ENCODE peak calls at places on chromosomes 1 and 21, in nine cellular contexts. A is IMR-90, I is transverse colon, C is suprapubic skin, H is lung, X is fibroblast of pulmonary artery, U is brain microvascular endothelial cell, Z is MM.1S, K is fibroblast of lung. E is an unnamed sample.
A peak's percentile ranks its signal among the peaks of the same experiment; 100 is the strongest.

GRCh38 chr21:37811711-37812110 is 104.5 kb downstream of the KCNJ6 start:
- DNase-seq in A (peak; percentile 38), I (no peak), C (no peak), H (no peak), X (peak; percentile 10), U (no peak), Z (no peak), K (no peak), E (no peak)

GRCh38 chr1:223444411-223444810 is 51.2 kb downstream of the CCDC185 start:
- DNase-seq in A (no peak), I (no peak), C (no peak), H (no peak), X (no peak), U (no peak), Z (no peak), K (no peak), E (no peak)

GRCh38 chr1:22373252-22373651 is 78.4 kb upstream of the ZBTB40 start:
- DNase-seq in A (no peak), I (no peak), C (no peak), H (no peak), X (no peak), U (no peak), Z (no peak), K (no peak), E (no peak)

GRCh38 chr21:41956926-41957729 is 3.3 kb upstream of the C2CD2 start:
- DNase-seq in A (peak; percentile 93), I (no peak), C (peak; percentile 35), H (no peak), X (peak; percentile 68), U (peak; percentile 69), Z (no peak), K (peak; percentile 66), E (peak; percentile 85)

GRCh38 chr1:18480315-18481189 is at the start of gene KLHDC7A:
- DNase-seq in A (no peak), I (peak; percentile 33), C (peak; percentile 37), H (peak; percentile 79), X (no peak), U (no peak), Z (no peak), K (no peak), E (no peak)

GRCh38 chr1:229871078-229871676 is 195.9 kb upstream of the GALNT2 start:
- DNase-seq in A (no peak), I (no peak), C (no peak), H (no peak), X (no peak), U (no peak), Z (no peak), K (no peak), E (no peak)

GRCh38 chr1:156893048-156893953 is at the start of gene PEAR1:
- DNase-seq in A (peak; percentile 31), I (no peak), C (no peak), H (no peak), X (peak; percentile 53), U (no peak), Z (no peak), K (peak; percentile 33), E (no peak)

GRCh38 chr1:185672719-185673360 is 61.4 kb upstream of the HMCN1 start:
- DNase-seq in A (no peak), I (no peak), C (no peak), H (no peak), X (no peak), U (no peak), Z (no peak), K (no peak), E (no peak)

GRCh38 chr1:233183226-233184020 is 112.1 kb downstream of the PCNX2 start:
- DNase-seq in A (peak; percentile 63), I (no peak), C (no peak), H (no peak), X (peak; percentile 19), U (peak; percentile 24), Z (no peak), K (no peak), E (peak; percentile 72)

GRCh38 chr1:112905420-112906154 is 50.4 kb downstream of the SLC16A1 start:
- DNase-seq in A (no peak), I (peak; percentile 74), C (no peak), H (peak; percentile 48), X (peak; percentile 53), U (no peak), Z (no peak), K (no peak), E (peak; percentile 25)

GRCh38 chr1:145758116-145758515 is 38.8 kb downstream of the CD160 start:
- DNase-seq in A (no peak), I (no peak), C (no peak), H (no peak), X (no peak), U (no peak), Z (no peak), K (no peak), E (no peak)

GRCh38 chr1:46284597-46285564 is 18.5 kb downstream of the LRRC41 start:
- DNase-seq in A (peak; percentile 82), I (no peak), C (no peak), H (no peak), X (no peak), U (no peak), Z (no peak), K (peak; percentile 18), E (peak; percentile 28)

GRCh38 chr1:234970731-234971476 is 157.7 kb downstream of the TOMM20 start:
- DNase-seq in A (peak; percentile 98), I (peak; percentile 67), C (peak; percentile 88), H (peak; percentile 61), X (peak; percentile 96), U (peak; percentile 97), Z (no peak), K (peak; percentile 99), E (peak; percentile 99)

GRCh38 chr1:234968470-234968869 is 160.2 kb downstream of the TOMM20 start:
- DNase-seq in A (no peak), I (no peak), C (no peak), H (no peak), X (no peak), U (no peak), Z (no peak), K (no peak), E (no peak)

GRCh38 chr1:234970371-234970730 is 158.3 kb downstream of the TOMM20 start:
- DNase-seq in A (peak; percentile 98), I (no peak), C (no peak), H (no peak), X (peak; percentile 97), U (peak; percentile 88), Z (no peak), K (peak; percentile 99), E (peak; percentile 95)

GRCh38 chr1:234969011-234969441 is 159.6 kb downstream of the TOMM20 start:
- DNase-seq in A (peak; percentile 84), I (no peak), C (no peak), H (no peak), X (no peak), U (no peak), Z (no peak), K (no peak), E (no peak)

GRCh38 chr1:234969630-234970370 is 158.8 kb downstream of the TOMM20 start:
- DNase-seq in A (peak; percentile 92), I (no peak), C (no peak), H (no peak), X (peak; percentile 69), U (peak; percentile 73), Z (no peak), K (peak; percentile 71), E (peak; percentile 84)
- H3K4me3 ChIP-seq in A (peak overlapping the region; percentile 28), I (peak overlapping the region; percentile 2), C (peak overlapping the region; percentile 41), H (no peak overlapping the region), X (peak overlapping the region; percentile 14), U (peak overlapping the region; percentile 18), Z (no peak overlapping the region), K (peak overlapping the region; percentile 25), E (peak overlapping the region; percentile 24)

GRCh38 chr1:208238710-208239517 is 5.3 kb downstream of the PLXNA2 start:
- DNase-seq in A (peak; percentile 57), I (no peak), C (peak; percentile 67), H (no peak), X (peak; percentile 77), U (peak; percentile 56), Z (peak; percentile 77), K (peak; percentile 74), E (peak; percentile 83)
- TF ChIP-seq CTCF in A (peak; percentile 78), I (peak; percentile 68), C (peak; percentile 60), H (peak; percentile 30), X (peak; percentile 84), U (peak; percentile 88), Z (peak; percentile 70), K (peak; percentile 86), E (peak; percentile 88)

GRCh38 chr1:204579681-204580080 is 63.5 kb downstream of the MDM4 start:
- DNase-seq in A (no peak), I (no peak), C (no peak), H (no peak), X (no peak), U (no peak), Z (no peak), K (no peak), E (no peak)

GRCh38 chr1:204575221-204576190 is 59.3 kb downstream of the MDM4 start:
- DNase-seq in A (no peak), I (no peak), C (no peak), H (no peak), X (no peak), U (no peak), Z (no peak), K (no peak), E (no peak)

GRCh38 chr1:204578867-204579664 is 62.9 kb downstream of the MDM4 start:
- DNase-seq in A (no peak), I (peak; percentile 42), C (no peak), H (no peak), X (peak; percentile 59), U (no peak), Z (peak; percentile 87), K (peak; percentile 13), E (peak; percentile 51)

GRCh38 chr1:204576422-204576821 is 60.2 kb downstream of the MDM4 start:
- DNase-seq in A (no peak), I (no peak), C (no peak), H (no peak), X (no peak), U (no peak), Z (no peak), K (no peak), E (no peak)

GRCh38 chr1:204577794-204578478 is 61.7 kb downstream of the MDM4 start:
- DNase-seq in A (no peak), I (no peak), C (no peak), H (no peak), X (no peak), U (no peak), Z (peak; percentile 16), K (no peak), E (no peak)
- H3K4me3 ChIP-seq in A (no peak overlapping the region), I (no peak overlapping the region), C (no peak overlapping the region), H (no peak overlapping the region), X (no peak overlapping the region), U (no peak overlapping the region), Z (peak overlapping the region; percentile 71), K (no peak overlapping the region), E (no peak overlapping the region)

DNA sequence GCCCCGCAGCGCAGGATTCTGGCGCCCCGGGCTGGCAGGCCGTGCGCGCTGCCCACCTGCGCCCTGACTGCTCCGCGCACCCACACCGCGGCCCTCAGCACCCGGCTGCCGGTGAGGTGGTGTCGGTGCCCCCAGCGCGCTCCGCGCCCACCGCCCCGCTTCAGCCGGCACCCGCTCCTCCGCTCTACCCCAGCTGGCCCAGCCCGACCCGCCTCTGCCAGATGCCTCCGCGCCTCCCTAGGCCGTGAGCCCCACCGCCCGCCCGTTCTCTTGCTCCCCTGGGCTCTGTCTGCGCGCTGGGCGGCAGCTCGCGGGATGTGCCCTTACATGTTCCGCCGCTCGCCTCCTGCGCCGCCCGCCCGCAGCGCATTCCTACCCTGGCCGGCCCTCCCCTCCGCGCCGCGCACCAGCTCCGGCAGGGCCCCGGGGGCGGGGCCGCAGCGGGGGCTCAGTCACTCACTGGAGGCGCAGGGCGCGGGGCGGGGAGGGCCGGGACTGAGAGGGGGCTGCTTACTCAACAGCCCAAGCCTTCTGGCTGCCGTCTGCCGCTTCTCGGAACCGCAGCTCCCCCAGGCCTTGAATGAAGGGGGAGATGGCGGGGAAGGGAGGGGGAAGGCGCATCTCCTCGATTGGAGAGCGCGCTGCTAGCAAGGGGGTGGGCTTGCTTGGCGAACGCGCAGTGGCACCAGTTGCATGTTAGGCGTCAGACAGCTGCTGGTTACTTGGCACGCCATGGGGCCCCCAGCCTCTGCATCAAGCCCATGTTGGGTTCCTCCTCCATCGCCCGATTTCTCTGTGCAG is at the start of gene PHLDA3:
- DNase-seq in A (peak; percentile 93), I (peak; percentile 81), C (peak; percentile 95), H (peak; percentile 79), X (peak; percentile 92), U (peak; percentile 80), Z (peak; percentile 67), K (peak; percentile 92), E (peak; percentile 95)
- TF ChIP-seq CTCF in A (peak; percentile 8), I (peak; percentile 23), C (no peak), H (no peak), X (no peak), U (no peak), Z (no peak), K (no peak), E (peak; percentile 1)